ENCODE peak calls at places on chromosomes 1 and 21, in six cellular contexts. X is ovary; Q is left colon; U is left ventricle myocardium inferior; W is activated CD4-positive, alpha-beta memory T cell treated with anti-CD3 and anti-CD28 coated beads, Interleukin-2, amount 10 ng/mL, durations not matched to agents 7 days and 5 days; G is fibroblast of the aortic adventitia. J is an unnamed sample.

GRCh38 chr1:110161822-110162221 is 11.5 kb downstream of the SLC6A17 start:
- DNase-seq in X (no peak), Q (no peak), U (no peak), W (no peak), G (no peak), J (no peak)

GRCh38 chr1:25019351-25020172 is 89.5 kb upstream of the RUNX3 start:
- DNase-seq in X (no peak), Q (no peak), U (no peak), W (no peak), G (no peak), J (no peak)

GRCh38 chr1:230728710-230729392 is 14.9 kb upstream of the AGT start:
- DNase-seq in X (no peak), Q (peak), U (peak), W (no peak), G (no peak), J (no peak)

GRCh38 chr1:67941155-67941554 is 107.9 kb upstream of the GNG12 start:
- DNase-seq in X (no peak), Q (no peak), U (no peak), W (no peak), G (no peak), J (no peak)

GRCh38 chr1:17607644-17608581 is 68.4 kb downstream of the ARHGEF10L start:
- DNase-seq in X (no peak), Q (no peak), U (no peak), W (no peak), G (no peak), J (no peak)

GRCh38 chr1:200875416-200875815 is 2.6 kb downstream of the GPR25 start:
- DNase-seq in X (no peak), Q (no peak), U (no peak), W (no peak), G (no peak), J (no peak)

GRCh38 chr1:145953861-145954260 is 4.0 kb downstream of the LIX1L start:
- DNase-seq in X (no peak), Q (no peak), U (no peak), W (no peak), G (peak), J (no peak)

GRCh38 chr21:41894922-41895557 is 15.9 kb upstream of the PRDM15 start:
- DNase-seq in X (no peak), Q (no peak), U (no peak), W (no peak), G (peak), J (no peak)

GRCh38 chr1:48203287-48203900 is 19.1 kb upstream of the SLC5A9 start:
- DNase-seq in X (no peak), Q (no peak), U (no peak), W (no peak), G (peak), J (no peak)

GRCh38 chr21:21971384-21971783 is 973.2 kb downstream of the NCAM2 start:
- DNase-seq in X (no peak), Q (no peak), U (no peak), W (no peak), G (no peak), J (no peak)

GRCh38 chr21:15731243-15731613 is 1.4 kb downstream of the USP25 start:
- DNase-seq in X (no peak), Q (no peak), U (no peak), W (no peak), G (peak), J (no peak)

GRCh38 chr1:43082701-43083100 is 89.4 kb downstream of the EBNA1BP2 start:
- DNase-seq in X (no peak), Q (no peak), U (no peak), W (no peak), G (no peak), J (no peak)

GRCh38 chr1:33375316-33375715 is 54.4 kb upstream of the A3GALT2 start:
- DNase-seq in X (no peak), Q (no peak), U (no peak), W (no peak), G (no peak), J (no peak)

GRCh38 chr1:78649628-78650027 is at the start of gene IFI44:
- DNase-seq in X (peak), Q (peak), U (peak), W (peak), G (peak), J (peak)

GRCh38 chr1:76764638-76765572 is 102.4 kb upstream of the ST6GALNAC5 start:
- DNase-seq in X (no peak), Q (no peak), U (peak), W (no peak), G (no peak), J (peak)

GRCh38 chr1:184635347-184636155 is 119.1 kb downstream of the EDEM3 start:
- DNase-seq in X (no peak), Q (no peak), U (no peak), W (no peak), G (peak), J (no peak)

GRCh38 chr1:232922475-232922874 is 27.9 kb upstream of the NTPCR start:
- DNase-seq in X (no peak), Q (no peak), U (no peak), W (no peak), G (peak), J (no peak)

GRCh38 chr1:167562697-167563096 is 9.1 kb upstream of the CREG1 start:
- DNase-seq in X (no peak), Q (no peak), U (no peak), W (no peak), G (peak), J (no peak)

GRCh38 chr1:51215169-51215568 is 20.9 kb upstream of the RNF11 start:
- DNase-seq in X (no peak), Q (no peak), U (no peak), W (no peak), G (peak), J (no peak)

GRCh38 chr1:112267929-112268328 is 128.1 kb upstream of the CTTNBP2NL start:
- DNase-seq in X (peak), Q (peak), U (peak), W (no peak), G (peak), J (peak)

GRCh38 chr1:13956386-13956785 is 256.4 kb downstream of the PRDM2 start:
- DNase-seq in X (no peak), Q (no peak), U (no peak), W (no peak), G (peak), J (no peak)

GRCh38 chr1:77824083-77824482 is 44.6 kb downstream of the MIGA1 start:
- DNase-seq in X (no peak), Q (no peak), U (no peak), W (no peak), G (peak), J (no peak)

GRCh38 chr1:53370369-53370961 is 42.6 kb upstream of the LRP8 start:
- DNase-seq in X (no peak), Q (no peak), U (no peak), W (no peak), G (no peak), J (no peak)

GRCh38 chr1:48555271-48555670 is 83.3 kb upstream of the SPATA6 start:
- DNase-seq in X (no peak), Q (no peak), U (no peak), W (no peak), G (no peak), J (no peak)

GRCh38 chr1:212879947-212880690 is 22.0 kb downstream of the FLVCR1 start:
- DNase-seq in X (no peak), Q (no peak), U (no peak), W (no peak), G (no peak), J (no peak)

GRCh38 chr1:89609781-89610456 is 23.0 kb upstream of the LRRC8C start:
- DNase-seq in X (no peak), Q (no peak), U (peak), W (peak), G (no peak), J (no peak)

GRCh38 chr1:157596384-157596783 is 1.5 kb downstream of the FCRL4 start:
- DNase-seq in X (no peak), Q (no peak), U (no peak), W (no peak), G (no peak), J (no peak)

GRCh38 chr1:208291923-208292711 is 47.9 kb upstream of the PLXNA2 start:
- DNase-seq in X (no peak), Q (no peak), U (no peak), W (no peak), G (peak), J (no peak)

GRCh38 chr1:6162341-6162740 is 17.8 kb downstream of the CHD5 start:
- DNase-seq in X (no peak), Q (no peak), U (no peak), W (no peak), G (no peak), J (no peak)

GRCh38 chr1:21238141-21238800 is 52.0 kb downstream of the ECE1 start:
- DNase-seq in X (no peak), Q (no peak), U (no peak), W (no peak), G (no peak), J (no peak)

J was measured in heart right ventricle.